ENCODE peak calls at places on chromosomes 12 and 14, in four cellular contexts. K is K562, E is HepG2, P is GM12878. X is an unnamed sample.

GRCh38 chr14:92939699-92940098 is 16.7 kb downstream of the CHGA start:
- DNase-seq in P (no peak), E (no peak), K (no peak), X (no peak)

GRCh38 chr12:3718100-3718499 is 34.8 kb downstream of the CRACR2A start:
- DNase-seq in E (no peak), K (no peak), P (no peak), X (no peak)

GRCh38 chr12:45354399-45354798 is 138.5 kb downstream of the ANO6 start:
- DNase-seq in P (peak; percentile 21), E (no peak), K (no peak), X (no peak)

GRCh38 chr14:102080183-102081080 is 6.4 kb downstream of the HSP90AA1 start:
- DNase-seq in P (no peak), E (no peak), K (no peak), X (no peak)

GRCh38 chr14:75232597-75232996 is 46.0 kb upstream of the FOS start:
- DNase-seq in E (no peak), K (no peak), P (no peak), X (no peak)

GRCh38 chr14:71237556-71237955 is 330.3 kb downstream of the PCNX1 start:
- DNase-seq in P (no peak), E (no peak), K (no peak), X (no peak)

GRCh38 chr12:24475337-24475736 is 473.6 kb downstream of the BCAT1 start:
- DNase-seq in K (no peak), E (no peak), P (no peak), X (no peak)

GRCh38 chr12:78406776-78407335 is 457.7 kb upstream of the SYT1 start:
- DNase-seq in P (peak; percentile 5), E (no peak), K (no peak), X (no peak)

GRCh38 chr14:50599700-50600444 is 39.9 kb downstream of the ATL1 start:
- DNase-seq in P (no peak), E (peak; percentile 36), K (no peak), X (peak; percentile 32)

GRCh38 chr12:18850752-18851151 is 112.8 kb downstream of the CAPZA3 start:
- DNase-seq in P (no peak), K (no peak), E (no peak), X (no peak)

GRCh38 chr14:41604793-41605534 is 1.7 kb upstream of the LRFN5 start:
- DNase-seq in P (no peak), E (no peak), K (no peak), X (peak; percentile 51)

GRCh38 chr12:48105321-48105866 is 485 bp downstream of the SENP1 start:
- DNase-seq in E (no peak), P (peak; percentile 38), K (no peak), X (no peak)

GRCh38 chr14:37655418-37655817 is 60.0 kb downstream of the TTC6 start:
- DNase-seq in E (peak; percentile 29), K (no peak), P (no peak), X (no peak)

GRCh38 chr12:114625294-114625851 is 58.6 kb downstream of the TBX3 start:
- DNase-seq in K (peak; percentile 68), E (peak; percentile 74), P (no peak), X (peak; percentile 61)

DNA sequence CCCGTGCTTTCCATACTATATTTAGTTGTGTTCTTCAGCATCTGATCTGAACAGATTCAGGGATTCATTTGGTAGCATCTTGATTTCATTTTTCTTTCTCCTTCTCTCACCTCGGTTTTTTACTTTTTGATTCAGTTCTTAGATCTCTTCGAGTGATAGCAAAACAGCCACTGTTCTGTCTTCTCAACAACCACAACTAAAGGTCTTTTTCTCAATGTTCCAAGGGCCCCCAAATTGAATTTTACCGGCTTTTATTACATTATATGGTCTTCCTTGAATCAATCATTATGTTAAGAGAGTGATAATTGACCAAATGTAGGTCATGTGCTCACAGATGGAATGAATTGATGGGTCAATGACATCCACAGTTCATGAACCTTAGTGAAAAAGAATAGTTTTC is 164.5 kb upstream of the LMNTD1 start:
- DNase-seq in E (no peak), P (no peak), K (no peak), X (no peak)
- TF ChIP-seq FOXM1 in E (no peak), P (no peak), K (no peak), X (no peak)

GRCh38 chr12:4984344-4984743 is 59.3 kb upstream of the KCNA5 start:
- DNase-seq in P (no peak), E (no peak), K (no peak), X (no peak)

GRCh38 chr12:4987076-4987775 is 56.5 kb upstream of the KCNA5 start:
- DNase-seq in P (no peak), K (no peak), E (no peak), X (no peak)

GRCh38 chr12:4979737-4980136 is 63.9 kb upstream of the KCNA5 start:
- DNase-seq in K (no peak), P (peak; percentile 39), E (no peak), X (no peak)

GRCh38 chr12:4985820-4986219 is 57.9 kb upstream of the KCNA5 start:
- DNase-seq in E (no peak), P (peak; percentile 33), K (no peak), X (no peak)

GRCh38 chr12:4984971-4985370 is 58.7 kb upstream of the KCNA5 start:
- DNase-seq in P (no peak), K (no peak), E (no peak), X (no peak)
- TF ChIP-seq FOXM1 in P (no peak), K (no peak), E (no peak), X (no peak)

GRCh38 chr12:62785941-62786559 is 148.9 kb downstream of the PPM1H start:
- DNase-seq in E (no peak), K (no peak), P (no peak), X (no peak)
- TF ChIP-seq FOXM1 in E (no peak), K (no peak), P (no peak), X (no peak)

GRCh38 chr12:11688831-11689230 is 39.4 kb downstream of the ETV6 start:
- DNase-seq in K (no peak), P (no peak), E (no peak), X (no peak)
- TF ChIP-seq FOXM1 in K (no peak), P (no peak), E (no peak), X (no peak)

DNA sequence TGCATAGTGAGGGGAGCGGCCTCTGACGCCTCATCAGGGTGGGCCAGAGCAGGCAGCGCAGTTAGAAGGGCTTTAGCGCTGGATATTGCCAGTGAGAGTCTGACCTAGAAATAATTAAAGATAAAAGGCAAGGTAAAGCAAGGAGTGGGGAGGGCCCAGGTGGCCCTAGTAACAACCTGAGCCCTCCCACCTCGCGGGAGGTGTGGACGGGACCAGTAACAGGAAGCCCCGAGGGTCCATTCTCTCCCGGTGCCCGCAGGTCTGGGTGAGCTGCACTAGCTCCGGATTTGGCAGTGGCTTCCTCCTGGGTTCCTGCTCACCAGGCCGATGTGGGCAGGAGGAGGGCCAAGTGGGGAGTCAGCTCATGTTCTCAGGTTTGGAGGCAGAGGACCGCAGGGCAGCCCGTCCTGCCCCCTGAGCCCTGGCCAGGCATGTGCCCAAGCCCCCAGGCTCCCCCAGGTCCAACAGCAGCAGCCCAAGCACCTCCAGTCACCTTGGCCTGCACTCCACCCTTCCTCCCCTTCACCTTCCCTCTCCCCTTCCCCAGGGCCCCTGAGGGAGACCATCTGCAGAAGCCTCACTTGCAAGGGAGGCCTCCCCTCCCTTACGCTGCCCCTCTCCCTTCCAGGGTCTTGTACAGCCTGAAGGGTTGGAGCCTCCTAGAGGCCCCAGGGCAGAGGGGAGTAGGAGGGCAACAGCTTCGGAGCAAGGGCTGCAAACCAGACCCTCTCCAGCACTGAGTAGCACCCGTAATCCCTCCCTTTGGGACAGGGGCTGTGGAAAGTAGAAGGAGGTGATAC is 144.3 kb upstream of the FKBP4 start:
- DNase-seq in E (no peak), P (no peak), K (no peak), X (no peak)
- TF ChIP-seq FOXM1 in E (no peak), P (no peak), K (no peak), X (no peak)

GRCh38 chr14:52923902-52924575 is 26.8 kb downstream of the FERMT2 start:
- DNase-seq in K (no peak), E (peak; percentile 43), P (no peak), X (no peak)
- TF ChIP-seq FOXM1 in K (no peak), E (no peak), P (no peak), X (no peak)

DNA sequence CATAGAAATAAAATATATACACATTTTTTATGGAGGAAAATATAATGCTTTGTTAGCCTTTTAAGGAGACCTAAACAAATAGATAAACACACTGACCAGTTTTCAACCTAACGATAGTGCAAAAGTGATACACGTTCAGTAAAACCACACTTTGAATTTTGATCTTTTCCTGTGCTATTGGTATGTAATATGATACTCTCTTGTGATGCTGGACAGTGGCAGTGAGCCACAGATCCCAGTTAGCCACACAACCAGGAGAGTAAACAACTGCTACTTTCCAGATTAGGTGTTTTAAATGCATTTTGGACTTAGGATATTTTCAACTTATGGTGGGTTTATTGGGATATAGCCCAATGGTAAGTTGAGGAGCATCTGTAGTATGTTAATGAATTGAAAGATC is 243.1 kb downstream of the ERC1 start:
- DNase-seq in P (no peak), E (peak; percentile 2), K (no peak), X (no peak)
- TF ChIP-seq FOXM1 in P (no peak), E (no peak), K (no peak), X (no peak)

GRCh38 chr14:55448146-55448614 is 7.8 kb upstream of the TBPL2 start:
- DNase-seq in P (no peak), K (no peak), E (no peak), X (peak; percentile 20)

GRCh38 chr14:55449116-55449515 is 8.7 kb upstream of the TBPL2 start:
- DNase-seq in K (no peak), P (no peak), E (no peak), X (no peak)

GRCh38 chr14:55450124-55450523 is 9.7 kb upstream of the TBPL2 start:
- DNase-seq in E (no peak), P (no peak), K (no peak), X (no peak)

GRCh38 chr14:55446127-55446736 is 5.8 kb upstream of the TBPL2 start:
- DNase-seq in E (peak; percentile 64), P (no peak), K (peak; percentile 58), X (peak; percentile 66)

DNA sequence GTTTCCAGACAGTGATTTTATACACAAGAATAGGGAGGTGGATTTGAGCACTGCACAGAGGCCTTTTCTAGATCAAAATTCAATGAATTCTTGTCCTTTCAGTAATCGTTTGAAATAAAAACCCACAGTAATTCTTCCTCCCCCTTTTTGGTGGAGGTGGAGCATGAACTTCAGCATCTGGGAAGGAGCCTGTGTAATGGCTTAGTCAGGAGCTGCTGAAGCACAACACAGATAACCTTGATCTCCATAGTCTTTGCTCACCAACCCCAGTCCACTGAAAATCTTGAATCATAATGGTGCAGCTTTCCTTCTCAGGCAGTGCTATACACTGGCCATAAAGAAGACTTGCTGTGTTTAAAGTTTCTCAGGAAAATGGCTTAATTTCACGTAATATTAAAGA is 6.4 kb upstream of the TBPL2 start:
- DNase-seq in E (no peak), P (no peak), K (no peak), X (no peak)
- TF ChIP-seq FOXM1 in E (no peak), P (no peak), K (no peak), X (no peak)

GRCh38 chr12:46660719-46661118 is 165.1 kb downstream of the SLC38A4 start:
- DNase-seq in E (no peak), K (no peak), P (no peak), X (no peak)

GRCh38 chr12:46660276-46660675 is 165.5 kb downstream of the SLC38A4 start:
- DNase-seq in K (no peak), P (no peak), E (no peak), X (no peak)

GRCh38 chr12:46659844-46660243 is 166.0 kb downstream of the SLC38A4 start:
- DNase-seq in P (no peak), K (no peak), E (no peak), X (no peak)

GRCh38 chr12:46659032-46659703 is 166.6 kb downstream of the SLC38A4 start:
- DNase-seq in K (no peak), E (no peak), P (no peak), X (no peak)

GRCh38 chr12:46657416-46658411 is 168.1 kb downstream of the SLC38A4 start:
- DNase-seq in E (no peak), K (no peak), P (no peak), X (no peak)
- TF ChIP-seq FOXM1 in E (no peak), K (no peak), P (no peak), X (no peak)